ENCODE peak calls at places on chromosomes 4 and X, in seven cellular contexts. O is HCT116, E is tibial nerve, H is left ventricle myocardium inferior, M is prostate gland, W is breast epithelium, U is uterus. J is an unnamed sample.

GRCh38 chrX:25007059-25008053 is 8.4 kb downstream of the ARX start:
- DNase-seq in O (no peak), H (no peak), M (no peak), W (no peak), E (no peak), U (no peak), J (no peak)

GRCh38 chr4:138952405-138952804 is 63.2 kb upstream of the NOCT start:
- DNase-seq in E (no peak), H (no peak), W (peak; percentile 35), O (no peak), M (no peak), U (no peak), J (no peak)

GRCh38 chr4:99670409-99671073 is 12.9 kb upstream of the C4orf54 start:
- DNase-seq in O (no peak), U (no peak), W (no peak), E (no peak), H (no peak), M (no peak), J (no peak)

GRCh38 chrX:20463296-20464075 is 196.8 kb upstream of the RPS6KA3 start:
- DNase-seq in H (no peak), E (no peak), O (no peak), M (no peak), W (no peak), U (no peak), J (no peak)

GRCh38 chr4:128349921-128350320 is 62.3 kb upstream of the PGRMC2 start:
- DNase-seq in U (no peak), O (no peak), M (no peak), H (no peak), E (no peak), W (no peak), J (no peak)

GRCh38 chr4:171017596-171017995 is 795.6 kb upstream of the GALNTL6 start:
- DNase-seq in H (no peak), O (no peak), E (no peak), M (no peak), W (no peak), U (no peak), J (no peak)

GRCh38 chr4:23857353-23857752 is 32.5 kb downstream of the PPARGC1A start:
- DNase-seq in U (no peak), E (no peak), W (no peak), O (no peak), M (no peak), H (no peak), J (no peak)

GRCh38 chr4:94253036-94253435 is 45.4 kb downstream of the SMARCAD1 start:
- DNase-seq in W (no peak), M (no peak), O (peak; percentile 6), E (no peak), H (no peak), U (no peak), J (no peak)

GRCh38 chr4:44760142-44760898 is 34.0 kb upstream of the GNPDA2 start:
- DNase-seq in H (no peak), M (no peak), W (no peak), U (no peak), O (peak; percentile 19), E (no peak), J (no peak)

GRCh38 chr4:154503598-154503997 is 12.0 kb upstream of the DCHS2 start:
- DNase-seq in M (no peak), O (peak; percentile 50), U (no peak), E (no peak), W (no peak), H (no peak), J (no peak)

GRCh38 chr4:168162604-168163003 is 70.3 kb downstream of the ANXA10 start:
- DNase-seq in O (no peak), M (no peak), E (no peak), W (no peak), U (no peak), H (no peak), J (no peak)

GRCh38 chr4:140268441-140268840 is 105.0 kb upstream of the SCOC start:
- DNase-seq in W (no peak), U (no peak), H (no peak), O (no peak), E (no peak), M (no peak), J (no peak)

GRCh38 chrX:136588060-136588459 is 56.0 kb downstream of the VGLL1 start:
- DNase-seq in E (no peak), M (no peak), O (no peak), H (no peak), W (no peak), U (no peak), J (no peak)

GRCh38 chrX:151393514-151393913 is 3.5 kb upstream of the VMA21 start:
- DNase-seq in H (no peak), U (no peak), W (no peak), E (no peak), M (no peak), O (no peak), J (no peak)

GRCh38 chr4:55181606-55182005 is 56.2 kb upstream of the KDR start:
- DNase-seq in O (no peak), E (no peak), W (no peak), M (no peak), H (no peak), U (no peak), J (no peak)

GRCh38 chr4:16532240-16532990 is 306.1 kb upstream of the TAPT1 start:
- DNase-seq in M (no peak), E (no peak), W (peak; percentile 54), U (peak; percentile 65), H (no peak), O (no peak), J (peak; percentile 28)

GRCh38 chrX:71992711-71993110 is 82.1 kb downstream of the NHSL2 start:
- DNase-seq in W (no peak), E (no peak), M (no peak), O (no peak), H (no peak), U (no peak), J (no peak)

DNA sequence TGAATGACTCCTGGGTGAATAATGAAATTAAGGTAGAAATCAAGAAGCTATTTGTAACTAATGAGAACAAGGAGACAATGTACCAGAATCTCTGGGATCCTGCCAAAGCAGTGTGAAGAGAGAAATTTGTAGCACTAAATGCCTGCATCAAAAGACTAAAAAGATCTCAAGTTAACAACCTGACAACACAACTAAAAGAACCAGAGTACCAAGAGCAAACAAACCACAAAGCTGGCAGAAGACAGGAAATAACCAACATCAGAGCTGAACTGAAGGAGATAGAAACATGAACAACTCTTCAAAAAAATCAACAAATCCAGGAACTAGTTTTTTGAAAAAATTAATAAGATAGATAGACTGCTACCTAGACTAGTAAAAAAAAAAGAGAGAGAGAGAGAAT is 8.4 kb downstream of the CFAP299 start:
- DNase-seq in U (no peak), E (no peak), M (no peak), W (no peak), H (no peak), O (no peak), J (no peak)
- H3K4me1 ChIP-seq in U (no peaks in the 10 kb centered on the region), E (no peaks in the 10 kb centered on the region), M (no peaks in the 10 kb centered on the region), W (no peaks in the 10 kb centered on the region), H (no peaks in the 10 kb centered on the region), O (no peaks in the 10 kb centered on the region), J (no peaks in the 10 kb centered on the region)

GRCh38 chrX:39238017-39238416 is 436.8 kb downstream of the MID1IP1 start:
- DNase-seq in H (no peak), E (no peak), M (no peak), O (no peak), W (no peak), U (no peak), J (no peak)

GRCh38 chrX:39245024-39245423 is 443.8 kb downstream of the MID1IP1 start:
- DNase-seq in M (no peak), O (no peak), E (no peak), H (no peak), W (no peak), U (no peak), J (no peak)

GRCh38 chrX:39244146-39244545 is 442.9 kb downstream of the MID1IP1 start:
- DNase-seq in M (no peak), U (no peak), W (no peak), H (no peak), E (no peak), O (no peak), J (no peak)

GRCh38 chrX:39247536-39247935 is 446.3 kb downstream of the MID1IP1 start:
- DNase-seq in H (no peak), W (no peak), U (no peak), M (no peak), O (no peak), E (no peak), J (no peak)

DNA sequence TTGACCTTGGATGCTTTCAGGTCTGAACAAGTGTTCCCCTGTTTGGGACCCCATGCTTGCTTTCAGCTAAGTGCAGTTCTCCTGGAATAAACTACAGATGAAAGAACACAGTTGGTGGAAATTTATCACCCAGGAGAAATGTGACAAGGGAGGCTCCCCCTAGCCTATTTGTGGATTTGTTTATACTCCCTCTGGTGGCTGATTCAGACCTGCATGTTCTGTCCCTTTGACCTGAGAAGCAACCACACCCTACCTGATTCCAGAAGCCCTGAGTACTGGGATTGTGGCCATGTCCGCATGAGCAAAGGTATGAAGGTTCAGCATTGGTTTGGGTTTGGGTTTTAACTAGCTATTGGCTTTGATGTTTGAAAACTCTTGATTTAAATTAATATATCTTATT is 440.9 kb downstream of the MID1IP1 start:
- DNase-seq in W (no peak), M (peak; percentile 5), H (no peak), U (no peak), E (no peak), O (peak; percentile 12), J (no peak)
- TF ChIP-seq CTCF in W (no peak), M (peak; percentile 24), H (peak; percentile 57), U (peak; percentile 34), E (peak; percentile 25), O (peak; percentile 48), J (peak; percentile 24)

DNA sequence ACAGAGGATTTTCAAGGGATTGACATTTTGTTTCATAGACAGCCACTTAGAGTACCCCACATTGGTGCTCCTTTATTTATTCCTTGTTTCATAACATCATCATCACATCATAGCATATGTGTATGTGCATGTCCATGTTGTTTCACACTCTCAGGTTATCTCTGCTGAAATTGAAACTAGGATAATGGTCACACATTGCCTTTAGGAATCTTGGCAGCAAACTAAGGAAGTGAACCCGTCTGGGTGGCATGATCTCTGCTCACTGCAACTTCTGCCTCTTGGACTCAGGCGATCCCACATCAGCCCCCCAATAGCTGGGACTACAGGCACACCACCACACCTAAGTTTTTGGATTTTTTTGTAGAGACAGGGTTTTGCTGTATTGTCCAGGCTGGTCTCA is 234.2 kb upstream of the ANKRD50 start:
- DNase-seq in U (no peak), O (no peak), E (no peak), W (no peak), H (no peak), M (no peak), J (no peak)
- H3K4me1 ChIP-seq in U (no peaks in the 10 kb centered on the region), O (peaks cover 4% of the 10 kb centered on the region), E (no peaks in the 10 kb centered on the region), W (no peaks in the 10 kb centered on the region), H (peaks cover 18% of the 10 kb centered on the region), M (no peaks in the 10 kb centered on the region), J (peaks cover 23% of the 10 kb centered on the region)

DNA sequence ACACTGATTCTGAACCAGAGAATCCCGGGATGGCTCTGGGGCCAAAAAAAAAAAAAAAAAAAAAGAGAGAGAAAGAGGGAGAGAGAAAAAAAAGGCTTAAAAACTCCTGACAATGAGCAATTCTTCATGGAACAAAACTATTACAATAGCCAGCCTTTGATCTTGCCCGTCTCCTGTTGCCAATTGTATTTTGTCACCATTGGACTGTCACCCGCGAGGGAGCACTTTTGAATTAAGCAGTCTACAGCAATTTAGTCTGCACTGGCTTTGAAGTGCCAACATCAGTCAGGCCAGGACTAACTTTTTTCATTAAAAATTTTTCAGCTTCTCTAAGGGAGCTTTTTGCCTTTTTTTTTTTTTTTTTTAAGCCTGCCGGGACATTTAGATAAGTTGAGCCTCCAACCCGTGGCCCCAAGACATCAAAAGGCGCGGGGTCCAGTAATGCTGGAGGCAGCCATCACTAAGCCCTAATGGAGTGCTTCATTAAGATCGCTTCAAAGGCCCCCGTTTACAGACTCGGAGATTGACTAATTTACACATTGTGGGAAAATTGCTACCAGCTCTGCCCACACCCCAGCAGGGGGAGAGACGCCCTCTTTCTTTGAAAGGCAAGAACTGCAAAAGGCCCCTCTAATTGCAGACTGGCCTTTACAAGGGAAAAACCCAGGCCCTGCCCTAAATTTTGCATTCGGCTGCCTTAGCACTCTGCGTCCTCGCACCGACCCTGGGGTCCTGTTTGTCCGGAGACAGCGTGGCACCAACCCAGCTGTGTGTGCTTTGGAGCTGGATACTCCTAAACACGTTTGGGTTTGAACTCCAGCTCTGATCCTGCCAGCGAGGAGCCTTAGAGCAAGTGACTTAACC is 98.1 kb upstream of the MSX1 start:
- DNase-seq in M (no peak), O (peak; percentile 76), U (no peak), E (no peak), H (no peak), W (no peak), J (no peak)
- TF ChIP-seq CTCF in M (no peak), O (peak; percentile 62), U (no peak), E (no peak), H (peak; percentile 7), W (no peak), J (no peak)

J was measured in tibial artery.